ENCODE peak calls at places on chromosome 19, in seven cellular contexts. S is stimulated activated naive CD8-positive, alpha-beta T cell treated with anti-CD3 and anti-CD28 coated beads, Interleukin-15, Interleukin-2, amounts not matched to agents 100 U/mL and 50 U/mL, for 24 hours; G is activated naive CD4-positive, alpha-beta T cell treated with Interleukin-2 at 50 U/mL for 16 hours; J is erythroblast; X is stimulated activated CD4-positive, alpha-beta T cell treated with anti-CD3 and anti-CD28 coated beads, Interleukin-12 subunit alpha, Interleukin-12 subunit beta, amount 100 ng/mL, for 4 hours; Q is GM12878; I is brain microvascular endothelial cell. H is an unnamed sample.

GRCh38 chr19:7953576-7953975 is 10.1 kb upstream of the TIMM44 start:
- DNase-seq in J (no peak), I (no peak), G (no peak), S (no peak), X (no peak), Q (no peak), H (no peak)

GRCh38 chr19:56105090-56105701 is 15.9 kb downstream of the ZNF787 start:
- DNase-seq in Q (no peak), I (no peak), X (peak; percentile 43), J (peak; percentile 76), G (peak; percentile 43), S (peak; percentile 62), H (peak; percentile 61)

GRCh38 chr19:18541992-18542935 is 1.1 kb downstream of the FKBP8 start:
- DNase-seq in J (peak; percentile 53), Q (no peak), G (no peak), S (no peak), I (no peak), X (no peak), H (no peak)

GRCh38 chr19:34508540-34508939 is 27.0 kb downstream of the WTIP start:
- DNase-seq in J (no peak), S (no peak), X (no peak), G (no peak), I (no peak), Q (no peak), H (no peak)

GRCh38 chr19:17385878-17386611 is 8.0 kb downstream of the CCDC194 start:
- DNase-seq in G (peak; percentile 70), Q (no peak), S (peak; percentile 78), I (peak; percentile 35), J (peak; percentile 81), X (peak; percentile 65), H (peak; percentile 73)

GRCh38 chr19:34999498-35000337 is at the start of gene GRAMD1A:
- DNase-seq in S (peak; percentile 87), J (peak; percentile 74), G (peak; percentile 79), I (peak; percentile 65), X (peak; percentile 75), Q (no peak), H (peak; percentile 78)

GRCh38 chr19:58218899-58219298 is 9.8 kb upstream of the ZNF544 start:
- DNase-seq in J (peak; percentile 71), I (no peak), Q (no peak), X (no peak), G (peak; percentile 28), S (peak; percentile 37), H (peak; percentile 51)

GRCh38 chr19:5824791-5825577 is 14.5 kb downstream of the FUT6 start:
- DNase-seq in G (no peak), X (no peak), J (no peak), I (no peak), Q (no peak), S (no peak), H (no peak)

GRCh38 chr19:58401825-58402433 is 6.5 kb downstream of the RNF225 start:
- DNase-seq in I (no peak), J (no peak), G (no peak), X (no peak), Q (no peak), S (no peak), H (no peak)

GRCh38 chr19:42003506-42004294 is 9.7 kb upstream of the ATP1A3 start:
- DNase-seq in Q (no peak), I (no peak), S (no peak), G (no peak), X (no peak), J (no peak), H (no peak)

GRCh38 chr19:35330475-35330874 is 1.5 kb downstream of the CD22 start:
- DNase-seq in J (no peak), Q (peak; percentile 93), G (no peak), I (no peak), X (no peak), S (no peak), H (no peak)

GRCh38 chr19:56612737-56613136 is 17.6 kb downstream of the ZNF71 start:
- DNase-seq in X (no peak), J (no peak), I (no peak), Q (no peak), S (no peak), G (no peak), H (no peak)

GRCh38 chr19:48290341-48290922 is 20.6 kb downstream of the ZNF114 start:
- DNase-seq in X (no peak), S (no peak), G (no peak), I (peak; percentile 53), Q (no peak), J (no peak), H (no peak)